ENCODE peak calls at places on chromosomes 13 and 19, in four cellular contexts. C, I, J and M are unnamed samples.

GRCh38 chr13:78589206-78589605 is 14.1 kb downstream of the POU4F1 start:
- DNase-seq in C (no peak), I (no peak), J (no peak), M (no peak)

GRCh38 chr19:49690656-49691242 is at the start of gene CPT1C:
- DNase-seq in C (no peak), I (no peak), J (no peak), M (no peak)

GRCh38 chr13:94224670-94225069 is 254.8 kb downstream of the DCT start:
- DNase-seq in C (no peak), J (no peak), I (no peak), M (no peak)

GRCh38 chr19:14410775-14411134 is 8.4 kb downstream of the DDX39A start:
- DNase-seq in I (peak), C (no peak), J (no peak), M (no peak)

GRCh38 chr13:45219123-45219891 is 18.5 kb upstream of the KCTD4 start:
- DNase-seq in I (no peak), C (no peak), J (no peak), M (no peak)

GRCh38 chr13:105972306-105972721 is 563.1 kb downstream of the EFNB2 start:
- DNase-seq in J (no peak), I (no peak), C (no peak), M (no peak)

GRCh38 chr13:106640515-106640914 is 72.6 kb upstream of the ARGLU1 start:
- DNase-seq in J (no peak), I (no peak), C (no peak), M (no peak)

GRCh38 chr19:18408053-18408476 is 10.6 kb upstream of the LRRC25 start:
- DNase-seq in I (no peak), J (no peak), C (no peak), M (peak)

GRCh38 chr19:13840751-13841338 is 36.1 kb upstream of the NANOS3 start:
- DNase-seq in I (no peak), J (no peak), C (no peak), M (peak)

GRCh38 chr19:46394398-46394797 is 19.0 kb downstream of the CCDC8 start:
- DNase-seq in J (no peak), I (no peak), C (peak), M (no peak)

GRCh38 chr13:79522583-79522982 is 41.6 kb downstream of the NDFIP2 start:
- DNase-seq in J (no peak), C (no peak), I (no peak), M (no peak)

GRCh38 chr19:35262101-35262761 is 6.5 kb upstream of the USF2 start:
- DNase-seq in I (peak), J (no peak), C (no peak), M (peak)

GRCh38 chr19:12985049-12985776 is 10.1 kb upstream of the NFIX start:
- DNase-seq in I (peak), J (no peak), C (no peak), M (no peak)

GRCh38 chr13:50552424-50552966 is 291.0 kb downstream of the DLEU7 start:
- DNase-seq in J (no peak), C (no peak), I (no peak), M (no peak)

GRCh38 chr19:40217921-40218890 is at the start of gene TTC9B:
- DNase-seq in J (peak), I (peak), C (no peak), M (peak)

GRCh38 chr13:67299072-67299635 is 69.0 kb upstream of the PCDH9 start:
- DNase-seq in I (no peak), C (no peak), J (no peak), M (no peak)

GRCh38 chr13:22765566-22765965 is 415.2 kb upstream of the SGCG start:
- DNase-seq in J (no peak), I (no peak), C (no peak), M (no peak)

GRCh38 chr13:113737803-113738202 is 21.2 kb upstream of the TMEM255B start:
- DNase-seq in I (no peak), J (no peak), C (no peak), M (no peak)

GRCh38 chr19:13795595-13796300 is 505 bp downstream of the ZSWIM4 start:
- DNase-seq in C (no peak), I (no peak), J (no peak), M (no peak)

GRCh38 chr13:29640665-29641064 is 45.2 kb upstream of the SLC7A1 start:
- DNase-seq in C (no peak), J (no peak), I (no peak), M (no peak)

GRCh38 chr19:11324748-11325389 is 14.6 kb downstream of the RAB3D start:
- DNase-seq in I (no peak), C (no peak), J (no peak), M (no peak)

GRCh38 chr19:11322269-11323024 is 17.0 kb downstream of the RAB3D start:
- DNase-seq in J (no peak), C (no peak), I (no peak), M (no peak)

GRCh38 chr19:11325544-11325943 is 13.9 kb downstream of the RAB3D start:
- DNase-seq in C (no peak), I (no peak), J (no peak), M (no peak)

GRCh38 chr19:11324079-11324661 is 15.3 kb downstream of the RAB3D start:
- DNase-seq in I (peak), C (peak), J (no peak), M (no peak)

DNA sequence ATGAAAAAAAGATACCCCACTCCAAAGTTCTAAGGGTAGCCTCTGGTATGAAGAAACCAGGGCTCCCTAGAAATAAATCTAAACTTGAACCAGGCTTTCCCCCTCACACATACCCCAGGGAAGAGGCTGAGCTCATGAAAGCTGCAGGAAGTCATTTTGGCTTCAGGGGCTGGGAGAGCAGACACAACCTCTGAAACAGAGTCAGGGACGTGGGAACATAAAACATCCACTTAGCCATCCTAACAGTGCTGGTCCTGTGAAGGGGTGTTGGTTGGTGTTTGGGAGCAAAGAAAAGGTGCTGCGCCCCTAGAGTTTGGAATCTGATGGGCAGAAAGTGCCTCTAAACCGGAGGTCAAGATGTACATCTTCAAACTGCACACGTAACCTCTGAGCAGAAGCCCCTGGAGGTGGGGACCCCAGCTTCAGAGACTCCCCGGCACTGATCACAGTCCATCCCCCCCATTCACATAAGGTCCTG is 15.8 kb downstream of the RAB3D start:
- DNase-seq in J (no peak), C (no peak), I (no peak), M (no peak)
- TF ChIP-seq CTCF in J (no peak), C (no peak), I (no peak), M (no peak)

DNA sequence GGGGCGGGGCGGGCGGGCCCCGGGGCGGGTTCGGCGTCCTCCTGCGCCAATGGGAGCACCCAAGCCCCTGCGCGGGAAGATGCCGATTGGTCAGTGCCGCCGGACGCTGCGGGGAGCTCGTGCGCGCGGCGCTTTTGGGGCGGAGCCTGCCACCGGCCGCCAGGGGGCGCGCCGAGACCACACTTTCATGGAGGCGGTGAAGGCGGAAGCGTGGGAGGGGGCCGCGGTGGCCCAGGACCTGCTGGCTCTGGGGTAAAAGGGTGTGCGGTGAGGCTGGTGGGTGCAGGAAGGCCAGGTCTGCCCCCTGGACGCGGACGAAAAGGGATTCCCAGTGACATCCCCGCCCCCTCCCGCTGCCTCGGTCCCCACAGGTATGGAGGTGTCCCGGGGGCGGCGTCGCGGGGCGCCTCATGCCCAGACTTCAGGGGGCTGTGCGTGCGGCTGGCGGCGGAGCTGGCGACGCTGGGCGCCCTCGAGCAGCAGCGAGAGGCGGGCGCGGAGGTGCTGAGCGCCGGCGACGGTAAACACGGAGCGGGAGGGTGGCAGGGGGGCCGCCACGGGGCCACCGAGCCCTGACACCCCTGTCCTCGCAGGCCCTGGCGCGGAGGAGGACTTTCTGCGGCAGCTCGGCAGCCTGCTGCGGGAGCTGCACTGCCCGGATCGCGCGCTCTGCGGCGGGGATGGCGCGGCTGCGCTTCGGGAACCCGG is at the start of gene FAM98C:
- DNase-seq in C (peak), I (peak), J (peak), M (peak)
- TF ChIP-seq CTCF in C (peak), I (peak), J (peak), M (peak)

DNA sequence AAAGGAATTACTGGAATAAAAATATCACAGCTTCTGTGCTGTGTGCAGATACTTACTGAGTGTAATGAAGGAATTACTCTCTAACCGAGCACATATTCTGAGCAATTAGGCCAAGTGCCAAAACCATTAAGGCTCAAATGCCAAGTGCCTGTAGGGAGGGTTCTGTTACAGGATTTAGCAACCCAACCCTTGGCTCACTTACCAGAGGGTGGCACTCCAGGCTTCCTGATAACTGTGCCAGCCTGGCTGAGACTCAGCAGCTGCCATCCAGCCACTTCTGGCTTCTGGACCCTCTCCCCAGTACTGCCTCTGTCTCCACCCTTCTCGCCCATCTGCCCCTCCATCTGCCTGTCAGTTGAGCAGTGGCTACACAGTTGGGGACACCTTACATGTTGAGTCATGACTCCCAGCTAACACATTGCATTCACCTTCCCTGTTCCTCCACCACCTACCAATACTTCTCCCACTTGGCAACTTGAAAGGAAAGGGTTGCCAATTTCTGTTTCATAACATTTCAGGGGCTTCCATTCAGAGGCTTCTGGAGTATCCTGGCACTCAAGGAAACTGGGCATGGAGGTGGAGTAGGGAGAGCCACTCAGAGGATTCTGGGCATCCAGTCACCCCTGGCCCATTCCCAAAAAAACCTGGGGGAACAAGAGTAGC is 110.5 kb downstream of the COG6 start:
- DNase-seq in I (no peak), J (no peak), C (peak), M (no peak)
- TF ChIP-seq CTCF in I (no peak), J (no peak), C (peak), M (no peak)

GRCh38 chr19:2039959-2040646 is 10.9 kb downstream of the MKNK2 start:
- DNase-seq in I (no peak), J (no peak), C (no peak), M (peak)
- TF ChIP-seq CTCF in I (no peak), J (no peak), C (no peak), M (no peak)

DNA sequence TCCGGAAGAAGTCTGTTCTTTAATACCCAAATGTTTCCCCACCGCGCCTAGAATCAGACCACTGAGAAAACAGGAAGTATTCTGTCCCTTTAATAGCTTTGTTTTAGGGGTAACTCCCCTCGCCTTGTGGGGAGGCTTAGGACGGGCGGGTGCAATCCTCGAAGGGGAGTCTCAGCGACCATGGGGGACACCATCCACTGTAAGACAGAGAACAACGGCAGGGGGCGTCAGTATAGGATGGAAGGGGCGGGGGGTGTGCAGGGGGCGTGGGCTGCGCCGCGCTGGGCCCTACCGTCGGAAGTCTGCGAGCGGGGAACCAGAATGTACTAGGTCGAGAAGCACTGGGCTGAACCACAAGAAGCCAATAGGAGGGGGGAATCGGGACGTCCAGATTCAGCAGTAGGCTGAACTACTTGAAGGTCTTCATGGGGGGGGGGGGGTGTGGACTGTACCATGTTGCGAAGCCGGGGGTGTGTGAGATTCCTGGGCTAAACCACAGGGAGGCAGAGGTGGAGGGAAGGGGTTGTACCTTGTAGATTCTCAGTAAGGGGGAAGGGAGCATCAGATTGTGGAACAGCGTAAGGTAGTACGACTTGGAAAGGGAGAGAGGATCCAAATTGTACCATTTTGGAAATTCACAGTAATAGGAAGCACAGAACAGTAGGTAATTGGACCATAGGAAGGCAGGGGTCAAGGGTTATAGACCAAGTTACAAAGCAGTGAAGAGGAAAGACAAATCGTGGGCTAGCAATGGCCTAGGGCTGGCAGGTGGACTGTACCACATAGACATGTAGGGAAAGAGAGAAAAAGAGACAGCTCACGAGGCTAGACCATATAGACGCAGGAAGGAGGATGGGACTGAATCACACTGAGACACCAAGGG is 1.0 kb upstream of the DBP start:
- DNase-seq in I (peak), C (peak), J (peak), M (peak)
- TF ChIP-seq CTCF in I (no peak), C (no peak), J (no peak), M (no peak)

DNA sequence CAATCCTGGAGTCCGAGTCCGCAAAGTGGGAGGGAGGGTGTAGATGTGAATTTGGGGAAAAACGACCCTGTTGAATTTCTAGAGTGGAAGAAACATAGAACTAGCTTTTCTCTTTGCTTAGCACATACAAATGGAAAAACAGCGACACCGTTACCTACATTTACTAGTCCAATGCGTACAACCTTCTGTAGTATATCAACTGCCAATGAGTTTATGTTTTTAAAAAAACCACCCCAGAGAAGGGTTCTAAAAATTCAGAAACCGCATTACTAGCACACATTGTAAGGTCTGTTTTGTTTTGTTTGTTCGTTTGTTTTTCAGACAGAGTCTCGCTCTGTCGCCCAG is 332 bp upstream of the SUPT20H start:
- DNase-seq in J (no peak), I (no peak), C (no peak), M (no peak)
- TF ChIP-seq CTCF in J (no peak), I (no peak), C (no peak), M (no peak)

DNA sequence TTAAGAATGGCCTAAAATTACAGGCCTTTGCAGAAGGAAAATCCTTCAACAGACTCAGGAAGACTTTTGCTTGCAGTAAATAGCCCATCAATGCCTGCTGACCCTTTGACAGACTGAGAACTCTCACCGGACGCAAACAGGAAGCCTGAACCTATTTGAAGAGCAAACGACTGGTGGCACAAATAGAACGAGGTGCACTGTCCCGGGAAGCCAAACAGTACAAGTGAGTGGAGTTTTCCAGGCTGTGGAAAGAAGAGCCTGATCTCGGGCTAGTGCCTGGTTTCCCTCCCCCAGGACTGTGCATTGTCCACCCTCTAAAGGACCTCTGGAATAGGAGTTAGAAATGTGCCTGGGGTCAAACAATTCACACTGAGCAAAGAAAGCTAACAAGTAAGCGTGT is 165.5 kb downstream of the FGF14 start:
- DNase-seq in J (no peak), I (no peak), C (peak), M (no peak)
- TF ChIP-seq CTCF in J (no peak), I (no peak), C (no peak), M (no peak)